ENCODE peak calls at places on chromosomes 2 and 18, in six cellular contexts. U is NCI-H510A treated with DMSO at 0.1 percent for 48 hours, J is amygdala, L is bronchial epithelial cell, Q is foreskin fibroblast, V is foreskin keratinocyte. F is an unnamed sample.

GRCh38 chr2:172864182-172864581 is 128.5 kb downstream of the RAPGEF4 start:
- DNase-seq in U (peak), Q (peak), V (peak), L (peak), J (no peak), F (no peak)

GRCh38 chr2:234983011-234983726 is 31.4 kb downstream of the SH3BP4 start:
- DNase-seq in Q (no peak), L (no peak), J (no peak), V (no peak), U (peak), F (peak)

GRCh38 chr2:66013456-66013855 is 421.5 kb upstream of the MEIS1 start:
- DNase-seq in L (no peak), J (no peak), Q (peak), U (peak), V (no peak), F (no peak)

GRCh38 chr2:149192425-149192824 is 138.0 kb upstream of the LYPD6 start:
- DNase-seq in U (no peak), Q (no peak), V (peak), L (peak), J (no peak), F (no peak)

GRCh38 chr2:222292738-222293134 is 6.1 kb downstream of the PAX3 start:
- DNase-seq in V (no peak), J (no peak), L (no peak), U (no peak), Q (no peak), F (no peak)

GRCh38 chr2:64062840-64063239 is 43.6 kb upstream of the VPS54 start:
- DNase-seq in Q (peak), J (no peak), L (peak), V (peak), U (peak), F (no peak)

GRCh38 chr2:95004702-95005101 is 20.8 kb upstream of the MAL start:
- DNase-seq in U (no peak), L (no peak), J (no peak), V (no peak), Q (no peak), F (no peak)

GRCh38 chr2:98123286-98123685 is 36.3 kb downstream of the VWA3B start:
- DNase-seq in J (no peak), L (no peak), U (no peak), Q (no peak), V (no peak), F (no peak)

GRCh38 chr2:8633735-8634313 is 48.0 kb upstream of the ID2 start:
- DNase-seq in U (no peak), L (peak), Q (peak), V (no peak), J (no peak), F (no peak)

GRCh38 chr18:23689031-23689615 is at the start of gene LAMA3:
- DNase-seq in V (peak), Q (peak), L (peak), U (peak), J (no peak), F (no peak)

GRCh38 chr2:36235426-36235825 is 120.2 kb upstream of the CRIM1 start:
- DNase-seq in Q (no peak), L (no peak), V (no peak), U (no peak), J (no peak), F (no peak)

GRCh38 chr2:47272031-47272864 is 117.1 kb upstream of the STPG4 start:
- DNase-seq in J (no peak), U (peak), V (no peak), L (no peak), Q (peak), F (peak)

GRCh38 chr2:238289574-238289973 is 1.2 kb upstream of the PER2 start:
- DNase-seq in L (no peak), V (no peak), U (no peak), Q (no peak), J (no peak), F (no peak)

GRCh38 chr18:74715865-74716712 is 118.4 kb downstream of the ZNF407 start:
- DNase-seq in J (no peak), U (peak), Q (no peak), V (no peak), L (peak), F (no peak)

GRCh38 chr2:217090884-217091283 is 231.0 kb upstream of the TNP1 start:
- DNase-seq in U (no peak), L (no peak), J (no peak), Q (no peak), V (no peak), F (no peak)

GRCh38 chr2:209579236-209579749 is 155.4 kb downstream of the MAP2 start:
- DNase-seq in V (no peak), U (no peak), Q (peak), L (no peak), J (peak), F (peak)

GRCh38 chr2:156452971-156453370 is 16.8 kb downstream of the GPD2 start:
- DNase-seq in U (no peak), L (no peak), Q (peak), V (no peak), J (no peak), F (no peak)

GRCh38 chr2:170639635-170640034 is 75.5 kb upstream of the SP5 start:
- DNase-seq in U (no peak), L (no peak), V (no peak), J (no peak), Q (no peak), F (no peak)

GRCh38 chr2:112055833-112056625 is 960 bp downstream of the TMEM87B start:
- DNase-seq in V (peak), Q (peak), U (peak), J (peak), L (peak), F (peak)

GRCh38 chr2:150307258-150307657 is 180.2 kb downstream of the RND3 start:
- DNase-seq in Q (no peak), V (no peak), J (no peak), U (no peak), L (no peak), F (no peak)

GRCh38 chr2:234496835-234497591 is at the start of gene ARL4C:
- DNase-seq in U (peak), V (peak), Q (peak), L (peak), J (no peak), F (peak)

GRCh38 chr2:85661139-85661858 is 6.7 kb downstream of the SFTPB start:
- DNase-seq in U (no peak), L (no peak), J (no peak), Q (no peak), V (no peak), F (no peak)

GRCh38 chr2:75074228-75074627 is 115.8 kb downstream of the POLE4 start:
- DNase-seq in J (no peak), U (peak), V (no peak), L (no peak), Q (no peak), F (no peak)